ENCODE peak calls at places on chromosomes 2 and 18, in seven cellular contexts. G, A, V, W, B, R and E are unnamed samples.

GRCh38 chr2:109403841-109404201 is 209.9 kb downstream of the SEPTIN10 start:
- DNase-seq in V (no peak), B (no peak), W (no peak), A (peak; percentile 33), R (no peak), G (no peak), E (no peak)

GRCh38 chr2:46458763-46459505 is 20.4 kb upstream of the TMEM247 start:
- DNase-seq in V (no peak), R (no peak), B (no peak), G (no peak), A (no peak), W (no peak), E (no peak)

GRCh38 chr2:167001165-167001564 is 112.9 kb downstream of the XIRP2 start:
- DNase-seq in W (no peak), R (no peak), B (no peak), V (no peak), A (no peak), G (no peak), E (no peak)

GRCh38 chr2:121427187-121427689 is 103.4 kb upstream of the RNU4ATAC start:
- DNase-seq in G (no peak), V (no peak), B (no peak), R (no peak), A (no peak), W (no peak), E (no peak)

GRCh38 chr18:36933552-36933951 is 104.6 kb downstream of the KIAA1328 start:
- DNase-seq in B (no peak), W (no peak), A (no peak), R (no peak), V (no peak), G (no peak), E (no peak)

GRCh38 chr18:76412010-76412817 is 82.8 kb downstream of the ZNF516 start:
- DNase-seq in G (no peak), B (no peak), A (no peak), W (no peak), R (peak; percentile 47), V (no peak), E (no peak)

GRCh38 chr2:173204316-173204715 is 128.7 kb downstream of the MAP3K20 start:
- DNase-seq in A (no peak), B (no peak), R (no peak), G (no peak), V (no peak), W (no peak), E (no peak)

GRCh38 chr2:172103471-172104292 is 982 bp upstream of the DLX2 start:
- DNase-seq in B (peak; percentile 81), V (peak; percentile 84), G (peak; percentile 93), R (peak; percentile 96), A (peak; percentile 86), W (no peak), E (peak; percentile 82)

GRCh38 chr2:233477548-233478433 is 88.8 kb downstream of the USP40 start:
- DNase-seq in W (no peak), A (no peak), B (no peak), R (no peak), V (no peak), G (no peak), E (peak; percentile 13)

GRCh38 chr18:8946046-8946838 is 156.3 kb upstream of the NDUFV2 start:
- DNase-seq in B (no peak), A (peak; percentile 98), V (no peak), G (no peak), W (no peak), R (no peak), E (no peak)

GRCh38 chr2:152555048-152555447 is 162.2 kb downstream of the PRPF40A start:
- DNase-seq in V (no peak), W (no peak), R (peak; percentile 57), B (no peak), A (no peak), G (peak; percentile 28), E (no peak)

GRCh38 chr2:96342085-96342484 is 6.5 kb downstream of the NCAPH start:
- DNase-seq in R (no peak), A (peak; percentile 95), W (no peak), G (peak; percentile 36), B (no peak), V (no peak), E (no peak)

GRCh38 chr2:8544168-8544785 is 137.6 kb upstream of the ID2 start:
- DNase-seq in A (no peak), G (no peak), V (no peak), B (no peak), R (no peak), W (no peak), E (no peak)

GRCh38 chr2:8543412-8544167 is 138.3 kb upstream of the ID2 start:
- DNase-seq in R (peak; percentile 38), A (peak; percentile 90), B (no peak), W (no peak), V (peak; percentile 95), G (no peak), E (peak; percentile 76)

GRCh38 chr2:8546319-8547283 is 135.3 kb upstream of the ID2 start:
- DNase-seq in G (no peak), A (no peak), W (no peak), B (no peak), R (peak; percentile 30), V (no peak), E (no peak)

GRCh38 chr2:8545676-8546318 is 136.1 kb upstream of the ID2 start:
- DNase-seq in A (no peak), W (no peak), R (peak; percentile 24), B (no peak), V (no peak), G (no peak), E (no peak)

GRCh38 chr2:8544786-8545631 is 136.8 kb upstream of the ID2 start:
- DNase-seq in B (peak; percentile 6), V (no peak), A (peak; percentile 93), R (peak; percentile 72), W (no peak), G (no peak), E (peak; percentile 76)
- TF ChIP-seq CTCF in B (peak; percentile 30), V (no peak), A (peak; percentile 47), R (peak; percentile 59), W (peak; percentile 56), G (no peak), E (peak; percentile 38)

GRCh38 chr2:33633295-33633694 is 34.2 kb upstream of the FAM98A start:
- DNase-seq in B (no peak), R (no peak), A (no peak), G (no peak), V (no peak), W (no peak), E (no peak)

DNA sequence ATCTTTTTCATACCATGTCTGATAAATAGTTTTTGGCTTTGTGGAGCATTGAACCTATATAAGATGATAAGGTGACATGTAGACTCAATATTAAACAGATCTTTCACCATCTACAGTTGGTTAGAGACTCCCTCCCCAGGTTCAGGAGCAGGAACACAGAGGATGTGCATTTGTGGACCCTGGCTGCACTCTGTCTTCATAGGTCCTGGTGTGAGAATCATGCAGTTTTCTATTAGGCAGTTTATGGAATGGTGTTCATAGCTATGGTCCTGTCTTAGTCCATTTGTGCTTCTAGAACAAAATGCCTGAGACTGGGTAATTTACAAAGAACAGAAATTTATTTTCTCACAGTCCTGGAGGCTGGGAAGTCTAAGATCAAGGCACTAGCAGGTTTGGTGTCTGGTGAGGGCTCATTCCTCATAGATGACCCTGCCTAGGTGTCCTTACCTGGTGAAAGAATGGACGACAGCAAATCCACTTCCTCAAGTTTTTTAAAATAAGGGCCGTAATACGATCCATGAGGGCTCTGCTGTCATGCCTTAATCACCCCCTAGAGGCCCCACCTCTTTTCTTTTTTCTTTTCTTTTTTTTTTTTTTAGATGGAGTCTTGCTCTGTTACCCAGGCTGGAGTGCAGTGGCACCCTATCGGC is 35.3 kb upstream of the FAM98A start:
- DNase-seq in A (no peak), V (no peak), R (no peak), B (no peak), W (no peak), G (no peak), E (no peak)
- TF ChIP-seq CTCF in A (no peak), V (no peak), R (peak; percentile 31), B (no peak), W (no peak), G (no peak), E (no peak)

DNA sequence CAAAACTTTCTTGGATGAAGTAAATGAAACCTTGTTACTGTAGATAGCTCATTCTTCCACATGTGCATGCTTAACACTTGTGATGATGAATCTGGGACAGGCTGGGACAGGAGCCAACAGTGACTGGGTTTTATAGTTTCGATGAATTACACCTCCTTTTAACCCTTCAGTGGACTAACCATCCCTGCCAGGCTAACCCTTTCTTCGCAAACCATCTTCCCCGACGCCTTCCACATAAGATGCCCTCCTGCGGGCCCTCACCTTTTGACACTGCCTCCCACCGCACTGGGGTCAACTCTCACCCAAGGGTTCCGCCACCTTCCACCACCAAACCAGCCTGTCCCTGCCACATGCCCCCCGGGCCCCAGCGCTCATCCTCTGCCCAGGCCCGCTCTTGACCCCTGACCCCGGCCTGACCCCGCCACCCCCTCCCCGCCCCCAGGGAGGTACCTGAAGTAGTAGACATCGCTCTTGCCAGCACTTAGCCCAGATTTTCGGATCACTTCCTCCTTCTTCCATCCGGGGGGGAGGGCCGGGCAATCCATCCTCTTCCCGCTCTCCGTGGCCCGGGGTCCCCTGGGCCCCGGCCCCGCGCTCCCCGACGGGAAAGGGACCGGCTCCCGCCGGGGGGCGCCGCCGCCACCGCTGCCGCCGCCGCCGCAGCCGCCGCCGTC is 764 bp downstream of the MBD2 start:
- DNase-seq in G (peak; percentile 1), R (peak; percentile 74), B (peak; percentile 59), W (no peak), A (peak; percentile 92), V (peak; percentile 57), E (peak; percentile 38)
- TF ChIP-seq CTCF in G (no peak), R (no peak), B (no peak), W (no peak), A (no peak), V (no peak), E (no peak)

GRCh38 chr2:214489702-214490101 is 78.8 kb downstream of the VWC2L start:
- DNase-seq in G (no peak), W (no peak), R (no peak), B (no peak), V (no peak), A (no peak), E (no peak)

GRCh38 chr2:214492152-214492551 is 81.3 kb downstream of the VWC2L start:
- DNase-seq in W (no peak), A (no peak), G (no peak), R (no peak), B (no peak), V (no peak), E (no peak)

GRCh38 chr2:214484701-214485100 is 73.8 kb downstream of the VWC2L start:
- DNase-seq in R (no peak), A (no peak), B (no peak), V (no peak), G (no peak), W (no peak), E (no peak)

GRCh38 chr2:214492608-214493007 is 81.8 kb downstream of the VWC2L start:
- DNase-seq in V (no peak), B (no peak), R (no peak), A (no peak), W (no peak), G (no peak), E (no peak)

GRCh38 chr2:214489181-214489580 is 78.3 kb downstream of the VWC2L start:
- DNase-seq in R (no peak), A (no peak), B (no peak), W (no peak), G (no peak), V (no peak), E (no peak)
- TF ChIP-seq CTCF in R (peak; percentile 61), A (no peak), B (peak; percentile 35), W (no peak), G (peak; percentile 24), V (no peak), E (no peak)

GRCh38 chr18:59008302-59008974 is 131.2 kb upstream of the SEC11C start:
- DNase-seq in G (peak; percentile 24), B (peak; percentile 26), V (no peak), R (peak; percentile 82), W (no peak), A (peak; percentile 73), E (no peak)
- TF ChIP-seq CTCF in G (no peak), B (no peak), V (no peak), R (no peak), W (no peak), A (no peak), E (no peak)